ENCODE peak calls at places on chromosomes 6 and 20, in five cellular contexts. N is HS-5, R is left cardiac atrium, L is right atrium auricular region, I is aorta. C is an unnamed sample.

GRCh38 chr6:100269189-100269588 is 195.5 kb downstream of the SIM1 start:
- DNase-seq in I (no peak), N (peak), R (no peak), L (no peak), C (no peak)

GRCh38 chr6:163613668-163614067 is 199.2 kb downstream of the QKI start:
- DNase-seq in L (no peak), R (no peak), N (no peak), I (no peak), C (no peak)

GRCh38 chr6:116364361-116364760 is 6.4 kb upstream of the DSE start:
- DNase-seq in R (no peak), L (no peak), I (no peak), N (no peak), C (no peak)

GRCh38 chr6:14066782-14067406 is 50.7 kb upstream of the CD83 start:
- DNase-seq in I (no peak), R (no peak), L (no peak), N (peak), C (no peak)

GRCh38 chr6:45685076-45685475 is 307.3 kb upstream of the SUPT3H start:
- DNase-seq in R (no peak), N (no peak), L (no peak), I (no peak), C (no peak)

GRCh38 chr6:137903274-137903932 is 36.3 kb downstream of the TNFAIP3 start:
- DNase-seq in L (no peak), N (no peak), R (no peak), I (no peak), C (no peak)

GRCh38 chr6:49322861-49323260 is 140.2 kb downstream of the MMUT start:
- DNase-seq in R (no peak), N (no peak), L (no peak), I (no peak), C (no peak)

GRCh38 chr20:62805711-62806382 is 1.2 kb downstream of the OGFR start:
- DNase-seq in N (no peak), L (peak), I (peak), R (no peak), C (peak)

GRCh38 chr6:163189609-163190008 is 224.9 kb upstream of the QKI start:
- DNase-seq in R (no peak), N (no peak), L (no peak), I (no peak), C (no peak)

GRCh38 chr6:118542184-118542952 is 5.7 kb upstream of the PLN start:
- DNase-seq in R (no peak), I (no peak), L (no peak), N (no peak), C (no peak)

C was measured in psoas muscle.